ENCODE peak calls at places on chromosome X, in five cellular contexts. One of them, this sample, is unnamed.

GRCh38 chrX:40130207-40130606 is 32.4 kb upstream of the BCOR start:
- DNase-seq in tibial artery: no peak
- DNase-seq in fibroblast of lung: no peak
- DNase-seq in SK-N-SH: no peak
- DNase-seq in upper lobe of left lung: no peak
- DNase-seq in this sample: no peak

GRCh38 chrX:119041175-119041574 is 31.6 kb upstream of the CT47C1 start:
- DNase-seq in SK-N-SH: no peak
- DNase-seq in upper lobe of left lung: no peak
- DNase-seq in fibroblast of lung: peak; percentile 91
- DNase-seq in tibial artery: peak; percentile 74
- DNase-seq in this sample: no peak

GRCh38 chrX:118974908-118975671 is 672 bp downstream of the LONRF3 start:
- DNase-seq in tibial artery: peak; percentile 35
- DNase-seq in fibroblast of lung: no peak
- DNase-seq in upper lobe of left lung: peak; percentile 90
- DNase-seq in SK-N-SH: peak; percentile 40
- DNase-seq in this sample: peak; percentile 32

GRCh38 chrX:117973175-117974075 is 143.2 kb downstream of the KLHL13 start:
- DNase-seq in fibroblast of lung: no peak
- DNase-seq in upper lobe of left lung: no peak
- DNase-seq in SK-N-SH: peak; percentile 30
- DNase-seq in tibial artery: no peak
- DNase-seq in this sample: no peak

GRCh38 chrX:130055103-130055502 is 55.2 kb downstream of the ELF4 start:
- DNase-seq in fibroblast of lung: peak; percentile 55
- DNase-seq in tibial artery: peak; percentile 27
- DNase-seq in upper lobe of left lung: no peak
- DNase-seq in SK-N-SH: no peak
- DNase-seq in this sample: no peak

GRCh38 chrX:134990475-134991473 is at the start of gene SMIM10:
- DNase-seq in tibial artery: peak; percentile 73
- DNase-seq in fibroblast of lung: peak; percentile 83
- DNase-seq in SK-N-SH: peak; percentile 78
- DNase-seq in upper lobe of left lung: peak; percentile 95
- DNase-seq in this sample: no peak

GRCh38 chrX:132602701-132603100 is 113.9 kb upstream of the MBNL3 start:
- DNase-seq in upper lobe of left lung: no peak
- DNase-seq in fibroblast of lung: no peak
- DNase-seq in tibial artery: no peak
- DNase-seq in SK-N-SH: no peak
- DNase-seq in this sample: no peak

GRCh38 chrX:155768036-155768769 is 112.9 kb upstream of the VAMP7 start:
- DNase-seq in SK-N-SH: peak; percentile 14
- DNase-seq in upper lobe of left lung: peak; percentile 66
- DNase-seq in fibroblast of lung: peak; percentile 62
- DNase-seq in tibial artery: no peak
- DNase-seq in this sample: no peak

GRCh38 chrX:30637874-30638793 is 15.1 kb upstream of the GK start:
- DNase-seq in tibial artery: no peak
- DNase-seq in SK-N-SH: no peak
- DNase-seq in fibroblast of lung: no peak
- DNase-seq in upper lobe of left lung: no peak
- DNase-seq in this sample: no peak

GRCh38 chrX:101462892-101463291 is 22.4 kb upstream of the ARMCX4 start:
- DNase-seq in SK-N-SH: peak; percentile 38
- DNase-seq in tibial artery: no peak
- DNase-seq in upper lobe of left lung: no peak
- DNase-seq in fibroblast of lung: peak; percentile 29
- DNase-seq in this sample: no peak

GRCh38 chrX:102338162-102338561 is 91.2 kb downstream of the NXF2 start:
- DNase-seq in tibial artery: no peak
- DNase-seq in fibroblast of lung: no peak
- DNase-seq in upper lobe of left lung: no peak
- DNase-seq in SK-N-SH: no peak
- DNase-seq in this sample: no peak

GRCh38 chrX:55663584-55663983 is 40.4 kb downstream of the FOXR2 start:
- DNase-seq in fibroblast of lung: no peak
- DNase-seq in SK-N-SH: no peak
- DNase-seq in tibial artery: no peak
- DNase-seq in upper lobe of left lung: no peak
- DNase-seq in this sample: no peak

GRCh38 chrX:120672389-120672788 is 42.5 kb upstream of the C1GALT1C1 start:
- DNase-seq in upper lobe of left lung: no peak
- DNase-seq in fibroblast of lung: peak; percentile 91
- DNase-seq in SK-N-SH: no peak
- DNase-seq in tibial artery: peak; percentile 70
- DNase-seq in this sample: no peak

GRCh38 chrX:9926002-9926401 is 41.2 kb upstream of the CLDN34 start:
- DNase-seq in SK-N-SH: no peak
- DNase-seq in fibroblast of lung: no peak
- DNase-seq in upper lobe of left lung: no peak
- DNase-seq in tibial artery: no peak
- DNase-seq in this sample: no peak

GRCh38 chrX:51332188-51332942 is at the start of gene NUDT10:
- DNase-seq in tibial artery: no peak
- DNase-seq in upper lobe of left lung: peak; percentile 88
- DNase-seq in SK-N-SH: peak; percentile 81
- DNase-seq in fibroblast of lung: peak; percentile 33
- DNase-seq in this sample: peak; percentile 33

GRCh38 chrX:459611-460010 is 72.9 kb upstream of the PPP2R3B start:
- DNase-seq in SK-N-SH: no peak
- DNase-seq in tibial artery: no peak
- DNase-seq in fibroblast of lung: no peak
- DNase-seq in upper lobe of left lung: no peak
- DNase-seq in this sample: no peak

GRCh38 chrX:113954297-113954696 is 629.6 kb upstream of the HTR2C start:
- DNase-seq in SK-N-SH: no peak
- DNase-seq in fibroblast of lung: no peak
- DNase-seq in upper lobe of left lung: no peak
- DNase-seq in tibial artery: no peak
- DNase-seq in this sample: no peak

GRCh38 chrX:48511561-48511960 is 2.8 kb downstream of the PORCN start:
- DNase-seq in fibroblast of lung: no peak
- DNase-seq in SK-N-SH: peak; percentile 45
- DNase-seq in tibial artery: no peak
- DNase-seq in upper lobe of left lung: no peak
- DNase-seq in this sample: no peak

GRCh38 chrX:155216940-155217450 is 735 bp downstream of the VBP1 start:
- DNase-seq in SK-N-SH: peak; percentile 46
- DNase-seq in fibroblast of lung: no peak
- DNase-seq in upper lobe of left lung: no peak
- DNase-seq in tibial artery: no peak
- DNase-seq in this sample: no peak

GRCh38 chrX:131734621-131735020 is 190.7 kb downstream of the OR13H1 start:
- DNase-seq in upper lobe of left lung: no peak
- DNase-seq in fibroblast of lung: no peak
- DNase-seq in SK-N-SH: no peak
- DNase-seq in tibial artery: no peak
- DNase-seq in this sample: no peak

GRCh38 chrX:44432641-44433040 is 89.2 kb upstream of the EFHC2 start:
- DNase-seq in tibial artery: no peak
- DNase-seq in fibroblast of lung: peak; percentile 43
- DNase-seq in SK-N-SH: no peak
- DNase-seq in upper lobe of left lung: no peak
- DNase-seq in this sample: no peak

GRCh38 chrX:84187501-84188319 is at the start of gene RPS6KA6:
- DNase-seq in upper lobe of left lung: peak; percentile 80
- DNase-seq in fibroblast of lung: peak; percentile 18
- DNase-seq in tibial artery: peak; percentile 31
- DNase-seq in SK-N-SH: peak; percentile 64
- DNase-seq in this sample: no peak

GRCh38 chrX:1178580-1179057 is 33.8 kb downstream of the CRLF2 start:
- DNase-seq in SK-N-SH: no peak
- DNase-seq in fibroblast of lung: no peak
- DNase-seq in upper lobe of left lung: no peak
- DNase-seq in tibial artery: no peak
- DNase-seq in this sample: no peak

GRCh38 chrX:75131973-75132627 is 24.0 kb downstream of the ABCB7 start:
- DNase-seq in tibial artery: no peak
- DNase-seq in fibroblast of lung: no peak
- DNase-seq in SK-N-SH: no peak
- DNase-seq in upper lobe of left lung: no peak
- DNase-seq in this sample: no peak

GRCh38 chrX:104270916-104271512 is 16.3 kb upstream of the ESX1 start:
- DNase-seq in tibial artery: peak; percentile 20
- DNase-seq in fibroblast of lung: peak; percentile 41
- DNase-seq in SK-N-SH: no peak
- DNase-seq in upper lobe of left lung: no peak
- DNase-seq in this sample: no peak

GRCh38 chrX:136747003-136747986 is 33.4 kb downstream of the ARHGEF6 start:
- DNase-seq in upper lobe of left lung: no peak
- DNase-seq in SK-N-SH: no peak
- DNase-seq in tibial artery: no peak
- DNase-seq in fibroblast of lung: no peak
- DNase-seq in this sample: no peak

GRCh38 chrX:1533083-1533482 is 3.9 kb downstream of the P2RY8 start:
- DNase-seq in fibroblast of lung: no peak
- DNase-seq in tibial artery: no peak
- DNase-seq in SK-N-SH: no peak
- DNase-seq in upper lobe of left lung: no peak
- DNase-seq in this sample: no peak

GRCh38 chrX:9464435-9465371 is at the start of gene TBL1X:
- DNase-seq in SK-N-SH: peak; percentile 86
- DNase-seq in tibial artery: peak; percentile 22
- DNase-seq in fibroblast of lung: peak; percentile 53
- DNase-seq in upper lobe of left lung: peak; percentile 91
- DNase-seq in this sample: peak; percentile 19

GRCh38 chrX:48904626-48905025 is 6.8 kb downstream of the SLC35A2 start:
- DNase-seq in upper lobe of left lung: no peak
- DNase-seq in fibroblast of lung: no peak
- DNase-seq in tibial artery: no peak
- DNase-seq in SK-N-SH: no peak
- DNase-seq in this sample: no peak

GRCh38 chrX:11908371-11908770 is 150.3 kb downstream of the MSL3 start:
- DNase-seq in upper lobe of left lung: no peak
- DNase-seq in tibial artery: no peak
- DNase-seq in SK-N-SH: peak; percentile 8
- DNase-seq in fibroblast of lung: peak; percentile 24
- DNase-seq in this sample: no peak

GRCh38 chrX:121216979-121217378 is 169.6 kb downstream of the GLUD2 start:
- DNase-seq in SK-N-SH: no peak
- DNase-seq in fibroblast of lung: no peak
- DNase-seq in upper lobe of left lung: no peak
- DNase-seq in tibial artery: no peak
- DNase-seq in this sample: no peak

GRCh38 chrX:80578518-80579105 is 158.4 kb downstream of the TENT5D start:
- DNase-seq in tibial artery: no peak
- DNase-seq in upper lobe of left lung: no peak
- DNase-seq in fibroblast of lung: peak; percentile 2
- DNase-seq in SK-N-SH: peak; percentile 41
- DNase-seq in this sample: no peak

GRCh38 chrX:16250296-16250695 is 83.0 kb downstream of the MAGEB17 start:
- DNase-seq in SK-N-SH: no peak
- DNase-seq in tibial artery: no peak
- DNase-seq in fibroblast of lung: no peak
- DNase-seq in upper lobe of left lung: no peak
- DNase-seq in this sample: no peak

GRCh38 chrX:107978080-107978479 is 4.1 kb downstream of the TEX13B start:
- DNase-seq in tibial artery: no peak
- DNase-seq in fibroblast of lung: no peak
- DNase-seq in upper lobe of left lung: no peak
- DNase-seq in SK-N-SH: no peak
- DNase-seq in this sample: no peak

GRCh38 chrX:107982356-107982755 is at the start of gene TEX13B:
- DNase-seq in fibroblast of lung: no peak
- DNase-seq in upper lobe of left lung: no peak
- DNase-seq in SK-N-SH: no peak
- DNase-seq in tibial artery: no peak
- DNase-seq in this sample: no peak

GRCh38 chrX:107979534-107979933 is 2.6 kb downstream of the TEX13B start:
- DNase-seq in SK-N-SH: no peak
- DNase-seq in fibroblast of lung: no peak
- DNase-seq in upper lobe of left lung: no peak
- DNase-seq in tibial artery: no peak
- DNase-seq in this sample: no peak

DNA sequence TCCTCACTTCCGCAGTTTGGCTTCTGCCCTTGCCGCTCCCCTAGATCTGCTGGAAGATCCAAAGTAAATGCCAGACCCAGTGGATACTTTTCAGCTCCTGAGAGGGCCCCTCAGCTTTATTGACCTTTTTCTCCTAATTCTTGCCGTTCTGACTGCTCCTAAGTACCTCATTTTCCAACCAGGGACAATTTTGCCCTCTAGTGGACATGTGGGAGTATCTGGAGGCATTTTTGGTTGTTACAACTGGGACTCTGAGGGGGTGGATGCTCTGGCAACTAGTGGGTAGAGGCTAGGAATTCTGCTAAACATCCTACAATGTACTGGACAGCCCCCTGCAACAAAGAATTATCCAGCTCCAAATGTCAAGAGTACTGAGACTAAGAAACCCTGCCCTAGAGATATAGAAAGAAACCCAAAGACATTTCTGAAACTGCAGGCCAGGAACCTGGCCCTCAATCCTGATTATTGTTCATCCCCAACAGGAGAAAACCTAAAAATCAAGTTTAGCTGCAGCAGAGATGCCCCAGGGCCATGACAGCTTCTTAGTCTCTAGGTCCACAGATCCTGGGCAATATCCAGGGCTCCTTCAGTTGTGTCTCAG is 3.4 kb downstream of the TEX13B start:
- DNase-seq in SK-N-SH: peak; percentile 11
- DNase-seq in upper lobe of left lung: no peak
- DNase-seq in tibial artery: no peak
- DNase-seq in fibroblast of lung: peak; percentile 48
- DNase-seq in this sample: no peak
- TF ChIP-seq CTCF in SK-N-SH: peak; percentile 65
- TF ChIP-seq CTCF in upper lobe of left lung: peak; percentile 18
- TF ChIP-seq CTCF in tibial artery: peak; percentile 16
- TF ChIP-seq CTCF in fibroblast of lung: peak; percentile 55
- TF ChIP-seq CTCF in this sample: peak; percentile 28

GRCh38 chrX:147342197-147342596 is 527.7 kb upstream of the CXorf51A start:
- DNase-seq in SK-N-SH: no peak
- DNase-seq in fibroblast of lung: no peak
- DNase-seq in tibial artery: no peak
- DNase-seq in upper lobe of left lung: no peak
- DNase-seq in this sample: no peak

GRCh38 chrX:147343467-147343866 is 528.9 kb upstream of the CXorf51A start:
- DNase-seq in upper lobe of left lung: no peak
- DNase-seq in tibial artery: no peak
- DNase-seq in fibroblast of lung: no peak
- DNase-seq in SK-N-SH: no peak
- DNase-seq in this sample: no peak

GRCh38 chrX:147340947-147341346 is 526.4 kb upstream of the CXorf51A start:
- DNase-seq in upper lobe of left lung: no peak
- DNase-seq in SK-N-SH: no peak
- DNase-seq in fibroblast of lung: no peak
- DNase-seq in tibial artery: no peak
- DNase-seq in this sample: no peak
- H3K27ac ChIP-seq in upper lobe of left lung: no peak overlapping the region
- H3K27ac ChIP-seq in SK-N-SH: no peak overlapping the region
- H3K27ac ChIP-seq in fibroblast of lung: no peak overlapping the region
- H3K27ac ChIP-seq in tibial artery: no peak overlapping the region
- H3K27ac ChIP-seq in this sample: no peak overlapping the region

GRCh38 chrX:116031331-116031730 is 139.2 kb upstream of the AGTR2 start:
- DNase-seq in tibial artery: no peak
- DNase-seq in SK-N-SH: no peak
- DNase-seq in fibroblast of lung: no peak
- DNase-seq in upper lobe of left lung: no peak
- DNase-seq in this sample: no peak
- H3K9me3 ChIP-seq in tibial artery: no peaks in the 10 kb centered on the region
- H3K9me3 ChIP-seq in SK-N-SH: no peaks in the 10 kb centered on the region
- H3K9me3 ChIP-seq in fibroblast of lung: no peaks in the 10 kb centered on the region
- H3K9me3 ChIP-seq in upper lobe of left lung: peaks cover 9% of the 10 kb centered on the region
- H3K9me3 ChIP-seq in this sample: no peaks in the 10 kb centered on the region

GRCh38 chrX:68599256-68600152 is 48.0 kb upstream of the STARD8 start:
- DNase-seq in SK-N-SH: peak; percentile 15
- DNase-seq in fibroblast of lung: peak; percentile 6
- DNase-seq in upper lobe of left lung: no peak
- DNase-seq in tibial artery: no peak
- DNase-seq in this sample: no peak
- TF ChIP-seq CTCF in SK-N-SH: peak; percentile 76
- TF ChIP-seq CTCF in fibroblast of lung: peak; percentile 63
- TF ChIP-seq CTCF in upper lobe of left lung: peak; percentile 45
- TF ChIP-seq CTCF in tibial artery: peak; percentile 26
- TF ChIP-seq CTCF in this sample: no peak

This sample was measured in CD4-positive, alpha-beta T cell.